ENCODE peak calls at places on chromosomes 7 and 10, in nine cellular contexts. Z is heart right ventricle; V is right cardiac atrium; H is Panc1; E is thoracic aorta; F is lower lobe of right lung; T is heart left ventricle; K is naive thymus-derived CD4-positive, alpha-beta T cell; O is mucosa of descending colon. I is an unnamed sample. For H3K4me1, the result is how much of the 10 kb centered on the place peaks cover.

GRCh38 chr10:22597142-22597541 is 117.2 kb downstream of the PIP4K2A start:
- ATAC-seq in H (no peak), F (peak), O (peak), V (no peak), Z (peak), K (peak), T (no peak), E (no peak), I (no peak)

GRCh38 chr10:103276941-103277712 is at the start of gene INA:
- ATAC-seq in Z (no peak), O (peak), T (no peak), H (no peak), K (no peak), E (no peak), F (no peak), V (no peak), I (no peak)

GRCh38 chr7:41084381-41084780 is 618.5 kb downstream of the INHBA start:
- ATAC-seq in E (no peak), H (no peak), T (no peak), K (no peak), V (no peak), F (no peak), Z (no peak), O (no peak), I (no peak)

GRCh38 chr10:133453516-133454203 is at the start of gene SCART1:
- ATAC-seq in Z (no peak), E (no peak), F (no peak), K (peak), H (no peak), V (no peak), O (no peak), T (no peak), I (no peak)

GRCh38 chr7:138907849-138908248 is 73.3 kb downstream of the KIAA1549 start:
- ATAC-seq in F (no peak), O (no peak), H (no peak), K (no peak), Z (no peak), V (peak), E (no peak), T (no peak), I (no peak)

GRCh38 chr7:151336027-151336720 is 5.4 kb upstream of the NUB1 start:
- ATAC-seq in O (no peak), T (no peak), K (no peak), V (no peak), H (no peak), Z (no peak), E (no peak), F (no peak), I (no peak)

GRCh38 chr10:74140553-74140952 is 10.1 kb downstream of the AP3M1 start:
- ATAC-seq in O (no peak), T (no peak), E (no peak), H (no peak), K (no peak), F (no peak), Z (no peak), V (no peak), I (no peak)

GRCh38 chr10:64573625-64574325 is 1052.6 kb downstream of the REEP3 start:
- ATAC-seq in H (no peak), O (peak), T (no peak), Z (no peak), K (no peak), F (peak), V (no peak), E (no peak), I (no peak)

GRCh38 chr7:12524794-12525386 is 45.6 kb upstream of the SCIN start:
- ATAC-seq in V (no peak), F (no peak), T (no peak), Z (no peak), E (no peak), H (peak), O (peak), K (peak), I (no peak)

GRCh38 chr7:106257752-106258151 is 27.0 kb downstream of the NAMPT start:
- ATAC-seq in Z (no peak), E (no peak), V (no peak), T (no peak), O (peak), H (no peak), K (peak), F (peak), I (no peak)

GRCh38 chr7:14807498-14807897 is 95.1 kb downstream of the DGKB start:
- ATAC-seq in H (no peak), Z (no peak), F (no peak), O (no peak), K (no peak), T (no peak), E (no peak), V (no peak), I (no peak)

GRCh38 chr7:105600720-105601550 is 19.6 kb upstream of the EFCAB10 start:
- ATAC-seq in F (peak), E (no peak), Z (no peak), T (no peak), O (no peak), V (no peak), H (no peak), K (no peak), I (no peak)

GRCh38 chr10:118501171-118501570 is 94.3 kb downstream of the PRLHR start:
- ATAC-seq in H (no peak), Z (no peak), V (no peak), K (no peak), E (no peak), T (no peak), F (no peak), O (no peak), I (no peak)

GRCh38 chr10:88830643-88831277 is 20.9 kb downstream of the ANKRD22 start:
- ATAC-seq in E (no peak), O (no peak), K (no peak), V (no peak), T (no peak), H (no peak), Z (no peak), F (no peak), I (no peak)

GRCh38 chr7:52260046-52260665 is 775.3 kb upstream of the POM121L12 start:
- ATAC-seq in F (no peak), E (no peak), K (no peak), V (no peak), Z (no peak), O (no peak), H (no peak), T (no peak), I (no peak)

GRCh38 chr10:71014021-71014782 is 125.8 kb upstream of the PCBD1 start:
- ATAC-seq in V (peak), E (no peak), Z (peak), H (peak), F (no peak), T (peak), K (no peak), O (no peak), I (no peak)

GRCh38 chr10:132011027-132011426 is 29.3 kb upstream of the BNIP3 start:
- ATAC-seq in T (peak), V (no peak), O (no peak), F (no peak), K (no peak), Z (peak), H (no peak), E (no peak), I (no peak)

GRCh38 chr7:36312064-36312914 is 77.4 kb upstream of the ANLN start:
- ATAC-seq in V (no peak), O (peak), H (peak), E (no peak), K (peak), T (no peak), Z (no peak), F (peak), I (no peak)

GRCh38 chr10:48383393-48383792 is 76.9 kb downstream of the MAPK8 start:
- ATAC-seq in H (no peak), F (no peak), E (no peak), O (no peak), K (no peak), T (no peak), V (no peak), Z (no peak), I (no peak)

GRCh38 chr7:87599336-87599735 is 1.3 kb downstream of the ABCB1 start:
- ATAC-seq in V (no peak), K (peak), T (no peak), E (no peak), Z (no peak), O (peak), H (no peak), F (peak), I (no peak)

GRCh38 chr10:114261116-114261515 is 22.1 kb downstream of the VWA2 start:
- ATAC-seq in K (no peak), Z (no peak), O (no peak), H (peak), V (no peak), E (no peak), F (no peak), T (no peak), I (no peak)

GRCh38 chr10:28595618-28596017 is 62.7 kb downstream of the WAC start:
- ATAC-seq in O (no peak), E (no peak), F (no peak), K (no peak), H (no peak), V (peak), T (no peak), Z (peak), I (no peak)

GRCh38 chr7:157821959-157822687 is 485.3 kb downstream of the DNAJB6 start:
- ATAC-seq in Z (no peak), K (no peak), E (no peak), H (no peak), V (no peak), T (no peak), F (no peak), O (no peak), I (no peak)

GRCh38 chr7:128893251-128894100 is 17.0 kb downstream of the KCP start:
- ATAC-seq in Z (no peak), F (no peak), O (peak), E (no peak), K (no peak), H (no peak), T (no peak), V (no peak), I (no peak)

GRCh38 chr7:135726389-135726788 is 1.6 kb downstream of the SLC13A4 start:
- ATAC-seq in T (no peak), H (no peak), F (no peak), Z (no peak), V (no peak), K (no peak), E (no peak), O (no peak), I (no peak)

GRCh38 chr10:120599202-120599724 is 142.2 kb downstream of the PLPP4 start:
- ATAC-seq in V (no peak), T (no peak), Z (no peak), F (no peak), H (peak), O (no peak), K (no peak), E (no peak), I (no peak)

GRCh38 chr7:41924798-41925197 is 221.9 kb upstream of the INHBA start:
- ATAC-seq in K (no peak), V (no peak), F (no peak), H (no peak), E (no peak), T (no peak), O (no peak), Z (no peak), I (no peak)

GRCh38 chr7:27151945-27152815 is at the start of gene HOXA3:
- ATAC-seq in Z (no peak), V (no peak), K (no peak), E (peak), F (peak), O (peak), T (no peak), H (no peak), I (no peak)

GRCh38 chr7:27151341-27151944 is 940 bp downstream of the HOXA3 start:
- ATAC-seq in Z (no peak), H (no peak), F (no peak), E (no peak), K (no peak), V (no peak), T (no peak), O (no peak), I (no peak)

GRCh38 chr7:27148776-27149641 is 1.4 kb upstream of the HOXA6 start:
- ATAC-seq in Z (no peak), O (peak), F (no peak), T (no peak), V (no peak), H (no peak), E (no peak), K (no peak), I (no peak)

GRCh38 chr7:27149817-27150567 is 2.4 kb downstream of the HOXA3 start:
- ATAC-seq in V (no peak), Z (no peak), H (peak), O (no peak), E (no peak), F (no peak), K (no peak), T (no peak), I (no peak)

GRCh38 chr7:27150568-27151340 is 1.6 kb downstream of the HOXA3 start:
- ATAC-seq in Z (peak), O (peak), K (peak), V (peak), E (peak), T (peak), H (peak), F (peak), I (peak)
- H3K4me1 ChIP-seq in Z (under half), O (under half), K (under half), V (under half), E (under half), T (under half), H (under half), F (half or more), I (half or more)

GRCh38 chr10:11165591-11166543 is 148.2 kb downstream of the CELF2 start:
- ATAC-seq in O (peak), E (no peak), H (peak), Z (peak), K (peak), V (peak), F (peak), T (peak), I (peak)
- H3K4me1 ChIP-seq in O (under half), E (under half), H (under half), Z (half or more), K (under half), V (under half), F (half or more), T (under half), I (under half)

GRCh38 chr7:75968012-75968411 is 26.4 kb downstream of the TMEM120A start:
- ATAC-seq in O (no peak), V (no peak), F (no peak), H (no peak), T (no peak), K (no peak), E (no peak), Z (no peak), I (no peak)

GRCh38 chr7:75968561-75969001 is 25.8 kb downstream of the TMEM120A start:
- ATAC-seq in T (peak), V (no peak), K (no peak), H (no peak), E (no peak), F (no peak), Z (peak), O (no peak), I (no peak)

GRCh38 chr7:75967573-75967997 is 26.8 kb downstream of the TMEM120A start:
- ATAC-seq in Z (peak), F (peak), K (peak), V (peak), O (peak), E (no peak), T (no peak), H (no peak), I (peak)

GRCh38 chr7:75969704-75970498 is 24.5 kb downstream of the TMEM120A start:
- ATAC-seq in K (no peak), H (no peak), Z (no peak), T (no peak), V (no peak), O (no peak), E (no peak), F (no peak), I (no peak)

DNA sequence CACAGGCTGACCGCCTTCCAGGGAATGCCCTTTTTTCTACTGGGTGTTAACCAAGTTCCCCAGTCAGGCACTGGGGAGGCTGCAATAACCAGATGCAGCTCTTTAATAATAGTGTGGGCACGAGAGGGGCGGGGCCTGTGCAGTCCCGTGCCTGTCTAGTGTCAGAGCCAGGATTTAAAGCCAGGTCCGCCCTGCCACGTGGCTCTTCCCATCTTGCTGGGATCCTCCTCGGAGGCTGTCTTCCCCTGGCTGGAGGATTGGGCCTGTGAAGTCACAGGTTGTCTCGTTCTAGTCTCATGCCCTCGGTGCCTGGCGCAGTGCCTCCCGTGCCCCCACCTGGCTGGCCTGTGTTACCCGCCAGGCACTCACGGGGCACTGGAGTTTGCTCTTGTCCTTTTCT is 25.2 kb downstream of the TMEM120A start:
- ATAC-seq in K (no peak), F (no peak), O (peak), E (no peak), Z (peak), H (no peak), V (no peak), T (peak), I (no peak)
- H3K4me1 ChIP-seq in K (under half), F (half or more), O (under half), E (under half), Z (half or more), H (under half), V (under half), T (half or more), I (half or more)

GRCh38 chr7:5422324-5423271 is 1.0 kb downstream of the TNRC18 start:
- ATAC-seq in O (no peak), F (no peak), H (no peak), K (no peak), T (no peak), V (no peak), Z (no peak), E (no peak), I (no peak)
- H3K4me1 ChIP-seq in O (under half), F (under half), H (under half), K (under half), T (under half), V (under half), Z (under half), E (under half), I (under half)

I was measured in gastroesophageal sphincter.